ENCODE peak calls at places on chromosomes 5 and 9, in four cellular contexts. N, Y, Q and T are unnamed samples.

GRCh38 chr5:76716456-76717157 is 681 bp downstream of the F2R start:
- DNase-seq in N (no peak), Y (peak; percentile 59), Q (no peak), T (no peak)

GRCh38 chr5:35651002-35651756 is 33.5 kb downstream of the SPEF2 start:
- DNase-seq in N (peak; percentile 72), Y (peak; percentile 55), Q (peak; percentile 75), T (peak; percentile 59)

GRCh38 chr9:38012767-38013450 is 56.1 kb downstream of the SHB start:
- DNase-seq in N (no peak), Y (no peak), Q (no peak), T (no peak)

GRCh38 chr5:43155394-43156096 is 34.8 kb downstream of the ZNF131 start:
- DNase-seq in N (no peak), Y (peak; percentile 17), Q (no peak), T (no peak)

GRCh38 chr5:96943829-96944228 is 7.9 kb downstream of the LNPEP start:
- DNase-seq in N (no peak), Y (no peak), Q (no peak), T (no peak)

GRCh38 chr5:132456553-132457361 is 33.8 kb downstream of the IRF1 start:
- DNase-seq in N (no peak), Y (no peak), Q (peak; percentile 78), T (peak; percentile 79)

GRCh38 chr5:38467353-38468040 is 88.9 kb downstream of the LIFR start:
- DNase-seq in N (no peak), Y (peak; percentile 17), Q (no peak), T (no peak)

GRCh38 chr9:92759990-92760893 is 4.4 kb downstream of the BICD2 start:
- DNase-seq in N (no peak), Y (no peak), Q (no peak), T (no peak)

GRCh38 chr5:124652514-124652819 is 94.0 kb downstream of the ZNF608 start:
- DNase-seq in N (no peak), Y (no peak), Q (no peak), T (no peak)

GRCh38 chr5:14428302-14429081 is 153.1 kb upstream of the OTULINL start:
- DNase-seq in N (no peak), Y (no peak), Q (no peak), T (no peak)

GRCh38 chr9:106862946-106863740 is at the start of gene ZNF462:
- DNase-seq in N (peak; percentile 33), Y (peak; percentile 69), Q (no peak), T (no peak)

GRCh38 chr9:111743275-111743674 is 51.5 kb downstream of the SHOC1 start:
- DNase-seq in N (peak; percentile 31), Y (no peak), Q (no peak), T (no peak)

GRCh38 chr9:16960084-16960483 is 89.6 kb upstream of the BNC2 start:
- DNase-seq in N (no peak), Y (no peak), Q (no peak), T (no peak)

GRCh38 chr5:147037517-147038205 is 159.1 kb upstream of the PPP2R2B start:
- DNase-seq in N (peak; percentile 5), Y (no peak), Q (no peak), T (no peak)

GRCh38 chr9:70614786-70615565 is 200.5 kb upstream of the KLF9 start:
- DNase-seq in N (no peak), Y (no peak), Q (no peak), T (no peak)

GRCh38 chr5:132901036-132901435 is 27.6 kb downstream of the LEAP2 start:
- DNase-seq in N (no peak), Y (no peak), Q (no peak), T (no peak)

GRCh38 chr9:114930063-114930812 is at the start of gene TNFSF8:
- DNase-seq in N (no peak), Y (no peak), Q (peak; percentile 79), T (peak; percentile 83)

GRCh38 chr9:131478421-131478868 is 24.3 kb upstream of the POMT1 start:
- DNase-seq in N (peak; percentile 23), Y (peak; percentile 81), Q (peak; percentile 73), T (peak; percentile 31)

GRCh38 chr5:79962580-79963222 is 28.4 kb downstream of the MTX3 start:
- DNase-seq in N (peak; percentile 13), Y (peak; percentile 88), Q (peak; percentile 79), T (no peak)

GRCh38 chr5:8005416-8005815 is 136.5 kb downstream of the MTRR start:
- DNase-seq in N (no peak), Y (no peak), Q (no peak), T (no peak)

GRCh38 chr5:10595305-10595677 is 31.4 kb downstream of the ANKRD33B start:
- DNase-seq in N (no peak), Y (no peak), Q (no peak), T (no peak)

GRCh38 chr9:3441197-3441816 is 84.5 kb downstream of the RFX3 start:
- DNase-seq in N (peak; percentile 28), Y (peak; percentile 59), Q (no peak), T (peak; percentile 40)

GRCh38 chr5:161155451-161155850 is 303.4 kb upstream of the ATP10B start:
- DNase-seq in N (no peak), Y (no peak), Q (no peak), T (no peak)

GRCh38 chr9:71921190-71921814 is 9.9 kb downstream of the C9orf85 start:
- DNase-seq in N (no peak), Y (no peak), Q (no peak), T (no peak)

GRCh38 chr5:132684922-132685720 is 11.3 kb downstream of the IL4 start:
- DNase-seq in N (no peak), Y (no peak), Q (no peak), T (no peak)

GRCh38 chr5:73960426-73960825 is 334.4 kb downstream of the ARHGEF28 start:
- DNase-seq in N (no peak), Y (no peak), Q (no peak), T (no peak)

GRCh38 chr5:72510610-72511121 is 3.5 kb upstream of the ZNF366 start:
- DNase-seq in N (no peak), Y (no peak), Q (no peak), T (no peak)

GRCh38 chr5:110354341-110354740 is 372.1 kb downstream of the TMEM232 start:
- DNase-seq in N (no peak), Y (no peak), Q (no peak), T (no peak)

GRCh38 chr5:1276930-1277329 is 17.9 kb downstream of the TERT start:
- DNase-seq in N (no peak), Y (no peak), Q (no peak), T (no peak)

GRCh38 chr5:116583823-116584222 is 9.2 kb upstream of the SEMA6A start:
- DNase-seq in N (no peak), Y (no peak), Q (no peak), T (no peak)

GRCh38 chr5:14036514-14036913 is 92.0 kb upstream of the DNAH5 start:
- DNase-seq in N (peak; percentile 73), Y (peak; percentile 24), Q (no peak), T (no peak)

GRCh38 chr5:17114233-17114632 is 103.2 kb upstream of the BASP1 start:
- DNase-seq in N (no peak), Y (no peak), Q (no peak), T (no peak)

GRCh38 chr5:56419667-56420066 is 186.5 kb upstream of the ANKRD55 start:
- DNase-seq in N (no peak), Y (no peak), Q (no peak), T (no peak)

GRCh38 chr9:121133104-121133816 is 58.5 kb downstream of the CNTRL start:
- DNase-seq in N (no peak), Y (no peak), Q (peak; percentile 57), T (peak; percentile 76)

GRCh38 chr5:73694089-73694488 is 68.1 kb downstream of the ARHGEF28 start:
- DNase-seq in N (no peak), Y (no peak), Q (peak; percentile 54), T (no peak)